ENCODE peak calls at places on chromosome 21, in six cellular contexts. One of them, this sample, is unnamed.
A peak's percentile ranks its signal among the peaks of the same experiment; 100 is the strongest.

GRCh38 chr21:31514598-31514997 is 144.9 kb upstream of the SOD1 start:
- DNase-seq in HCT116: no peak
- DNase-seq in esophagus muscularis mucosa: no peak
- DNase-seq in transverse colon: no peak
- DNase-seq in stomach: no peak
- DNase-seq in upper lobe of left lung: no peak
- DNase-seq in this sample: no peak

GRCh38 chr21:36229181-36229580 is 72.6 kb downstream of the DOP1B start:
- DNase-seq in esophagus muscularis mucosa: no peak
- DNase-seq in stomach: no peak
- DNase-seq in HCT116: no peak
- DNase-seq in transverse colon: no peak
- DNase-seq in upper lobe of left lung: no peak
- DNase-seq in this sample: peak; percentile 4

GRCh38 chr21:40809673-40810072 is 37.3 kb downstream of the DSCAM start:
- DNase-seq in esophagus muscularis mucosa: peak; percentile 74
- DNase-seq in upper lobe of left lung: no peak
- DNase-seq in transverse colon: no peak
- DNase-seq in stomach: no peak
- DNase-seq in HCT116: no peak
- DNase-seq in this sample: no peak

GRCh38 chr21:31180256-31181088 is 142.2 kb upstream of the KRTAP19-8 start:
- DNase-seq in stomach: no peak
- DNase-seq in HCT116: peak; percentile 24
- DNase-seq in transverse colon: no peak
- DNase-seq in upper lobe of left lung: no peak
- DNase-seq in esophagus muscularis mucosa: no peak
- DNase-seq in this sample: no peak

GRCh38 chr21:21101911-21102310 is 103.7 kb downstream of the NCAM2 start:
- DNase-seq in upper lobe of left lung: peak; percentile 24
- DNase-seq in stomach: no peak
- DNase-seq in transverse colon: no peak
- DNase-seq in esophagus muscularis mucosa: no peak
- DNase-seq in HCT116: no peak
- DNase-seq in this sample: no peak

GRCh38 chr21:14074177-14074576 is 136.6 kb downstream of the LIPI start:
- DNase-seq in transverse colon: no peak
- DNase-seq in esophagus muscularis mucosa: no peak
- DNase-seq in stomach: no peak
- DNase-seq in HCT116: no peak
- DNase-seq in upper lobe of left lung: no peak
- DNase-seq in this sample: no peak

GRCh38 chr21:45543371-45543709 is 1.1 kb upstream of the SLC19A1 start:
- DNase-seq in transverse colon: no peak
- DNase-seq in upper lobe of left lung: peak; percentile 20
- DNase-seq in stomach: peak; percentile 28
- DNase-seq in esophagus muscularis mucosa: no peak
- DNase-seq in HCT116: no peak
- DNase-seq in this sample: no peak

GRCh38 chr21:16942703-16943102 is 570.1 kb upstream of the CXADR start:
- DNase-seq in transverse colon: no peak
- DNase-seq in upper lobe of left lung: no peak
- DNase-seq in stomach: no peak
- DNase-seq in esophagus muscularis mucosa: no peak
- DNase-seq in HCT116: no peak
- DNase-seq in this sample: no peak

GRCh38 chr21:40546657-40547056 is 300.3 kb downstream of the DSCAM start:
- DNase-seq in HCT116: no peak
- DNase-seq in upper lobe of left lung: no peak
- DNase-seq in transverse colon: no peak
- DNase-seq in stomach: no peak
- DNase-seq in esophagus muscularis mucosa: no peak
- DNase-seq in this sample: no peak

GRCh38 chr21:45570071-45570470 is 27.8 kb upstream of the SLC19A1 start:
- DNase-seq in upper lobe of left lung: no peak
- DNase-seq in HCT116: no peak
- DNase-seq in transverse colon: no peak
- DNase-seq in stomach: peak; percentile 17
- DNase-seq in esophagus muscularis mucosa: no peak
- DNase-seq in this sample: no peak

GRCh38 chr21:40120944-40121575 is 253.8 kb downstream of the PCP4 start:
- DNase-seq in upper lobe of left lung: no peak
- DNase-seq in HCT116: no peak
- DNase-seq in stomach: no peak
- DNase-seq in transverse colon: no peak
- DNase-seq in esophagus muscularis mucosa: no peak
- DNase-seq in this sample: no peak

GRCh38 chr21:35963920-35964451 is 96.3 kb downstream of the SETD4 start:
- DNase-seq in upper lobe of left lung: no peak
- DNase-seq in transverse colon: no peak
- DNase-seq in stomach: no peak
- DNase-seq in esophagus muscularis mucosa: no peak
- DNase-seq in HCT116: no peak
- DNase-seq in this sample: no peak

GRCh38 chr21:46112731-46113215 is 14.9 kb downstream of the COL6A2 start:
- DNase-seq in stomach: peak; percentile 20
- DNase-seq in HCT116: no peak
- DNase-seq in transverse colon: peak; percentile 6
- DNase-seq in upper lobe of left lung: peak; percentile 10
- DNase-seq in esophagus muscularis mucosa: no peak
- DNase-seq in this sample: no peak

GRCh38 chr21:28142692-28143091 is 850.0 kb downstream of the LTN1 start:
- DNase-seq in esophagus muscularis mucosa: no peak
- DNase-seq in upper lobe of left lung: no peak
- DNase-seq in transverse colon: no peak
- DNase-seq in stomach: no peak
- DNase-seq in HCT116: no peak
- DNase-seq in this sample: no peak

GRCh38 chr21:37965088-37965805 is 49.0 kb upstream of the KCNJ6 start:
- DNase-seq in HCT116: no peak
- DNase-seq in transverse colon: no peak
- DNase-seq in esophagus muscularis mucosa: no peak
- DNase-seq in stomach: no peak
- DNase-seq in upper lobe of left lung: no peak
- DNase-seq in this sample: no peak
- H3K4me1 ChIP-seq in HCT116: no peaks in the 10 kb centered on the region
- H3K4me1 ChIP-seq in transverse colon: no peaks in the 10 kb centered on the region
- H3K4me1 ChIP-seq in esophagus muscularis mucosa: no peaks in the 10 kb centered on the region
- H3K4me1 ChIP-seq in stomach: no peaks in the 10 kb centered on the region
- H3K4me1 ChIP-seq in upper lobe of left lung: no peaks in the 10 kb centered on the region
- H3K4me1 ChIP-seq in this sample: no peaks in the 10 kb centered on the region

DNA sequence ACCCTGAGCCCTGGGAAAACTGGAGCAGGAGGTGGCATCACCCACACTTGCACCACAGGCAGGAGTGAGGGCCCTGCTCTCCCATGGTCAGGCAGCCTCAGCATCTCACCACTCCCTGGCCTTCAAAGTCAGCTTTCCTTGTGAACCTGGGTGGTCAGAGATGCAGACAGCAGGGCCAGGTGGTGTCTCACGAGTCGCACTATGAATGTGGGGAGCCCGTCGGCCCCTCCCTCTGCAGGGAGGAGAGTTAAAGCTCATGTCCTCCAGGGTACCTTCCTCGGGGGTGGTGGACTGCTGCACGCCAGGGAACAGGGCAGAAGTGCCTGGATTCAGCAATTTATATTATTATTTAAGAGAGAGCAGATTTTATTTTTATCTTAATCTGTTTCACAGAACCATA is 24.1 kb downstream of the ABCG1 start:
- DNase-seq in upper lobe of left lung: no peak
- DNase-seq in stomach: no peak
- DNase-seq in esophagus muscularis mucosa: no peak
- DNase-seq in HCT116: no peak
- DNase-seq in transverse colon: no peak
- DNase-seq in this sample: no peak
- TF ChIP-seq POLR2AphosphoS5 in upper lobe of left lung: no peak
- TF ChIP-seq POLR2AphosphoS5 in stomach: no peak
- TF ChIP-seq POLR2AphosphoS5 in esophagus muscularis mucosa: no peak
- TF ChIP-seq POLR2AphosphoS5 in HCT116: no peak
- TF ChIP-seq POLR2AphosphoS5 in transverse colon: no peak
- TF ChIP-seq POLR2AphosphoS5 in this sample: no peak

DNA sequence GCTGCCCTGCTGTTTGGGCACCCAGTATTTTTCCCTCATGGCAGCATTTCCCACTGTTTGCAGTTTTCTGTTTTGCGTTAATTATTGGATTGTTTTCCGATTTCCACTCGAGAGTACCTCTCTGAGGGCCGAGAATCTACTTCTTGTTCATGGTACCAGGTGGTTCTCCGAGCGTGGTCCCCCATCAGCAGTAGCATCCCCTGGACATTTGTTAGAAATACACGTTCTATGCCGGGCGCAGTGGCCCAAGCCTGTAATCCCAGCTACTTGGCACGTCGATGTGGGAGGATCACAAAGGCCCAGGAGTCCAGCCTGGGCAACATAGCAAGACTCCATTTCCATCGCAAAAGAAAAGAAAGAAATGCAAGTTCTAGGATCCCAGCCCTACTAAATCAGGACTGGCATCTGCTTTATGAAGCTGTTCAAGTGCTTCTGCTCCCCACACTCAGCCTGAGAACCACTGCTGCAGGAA is 712 bp downstream of the RRP1 start:
- DNase-seq in HCT116: no peak
- DNase-seq in stomach: no peak
- DNase-seq in esophagus muscularis mucosa: no peak
- DNase-seq in upper lobe of left lung: no peak
- DNase-seq in transverse colon: no peak
- DNase-seq in this sample: no peak
- H3K27ac ChIP-seq in HCT116: peak overlapping the region; percentile 79
- H3K27ac ChIP-seq in stomach: peak overlapping the region; percentile 90
- H3K27ac ChIP-seq in esophagus muscularis mucosa: peak overlapping the region; percentile 85
- H3K27ac ChIP-seq in upper lobe of left lung: peak overlapping the region; percentile 84
- H3K27ac ChIP-seq in transverse colon: peak overlapping the region; percentile 97
- H3K27ac ChIP-seq in this sample: no peak overlapping the region

DNA sequence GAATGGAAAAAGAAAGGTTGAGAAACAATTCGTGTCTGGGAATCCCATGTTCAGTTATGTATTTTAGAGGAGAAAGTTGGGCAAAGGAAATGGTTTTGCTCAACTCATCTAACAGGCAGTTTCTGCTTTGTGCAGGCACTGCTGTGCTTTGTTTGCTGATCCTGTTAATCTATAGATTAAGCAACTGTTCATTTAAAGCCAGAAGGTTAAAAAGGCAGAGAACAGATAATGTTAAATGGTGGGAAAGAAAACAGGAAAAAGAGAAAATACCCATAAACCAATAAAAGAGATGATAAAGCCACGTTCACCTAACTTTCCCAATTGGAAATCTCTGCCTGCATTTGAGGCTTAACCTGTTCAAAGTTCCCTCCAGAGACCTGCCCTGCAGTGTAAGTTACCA is 70.0 kb downstream of the APP start:
- DNase-seq in transverse colon: no peak
- DNase-seq in upper lobe of left lung: no peak
- DNase-seq in HCT116: no peak
- DNase-seq in esophagus muscularis mucosa: no peak
- DNase-seq in stomach: no peak
- DNase-seq in this sample: no peak
- H3K4me1 ChIP-seq in transverse colon: peaks cover 3% of the 10 kb centered on the region
- H3K4me1 ChIP-seq in upper lobe of left lung: no peaks in the 10 kb centered on the region
- H3K4me1 ChIP-seq in HCT116: no peaks in the 10 kb centered on the region
- H3K4me1 ChIP-seq in esophagus muscularis mucosa: peaks cover 32% of the 10 kb centered on the region
- H3K4me1 ChIP-seq in stomach: no peaks in the 10 kb centered on the region
- H3K4me1 ChIP-seq in this sample: no peaks in the 10 kb centered on the region